ENCODE peak calls at places on chromosomes 2 and 18, in five cellular contexts. W, A, G, N and R are unnamed samples.

GRCh38 chr2:71831208-71831577 is 316.5 kb downstream of the CYP26B1 start:
- DNase-seq in G (no peak), A (no peak), W (no peak), N (no peak), R (no peak)

GRCh38 chr2:8616084-8616419 is 65.8 kb upstream of the ID2 start:
- DNase-seq in N (no peak), W (no peak), G (no peak), A (no peak), R (no peak)

GRCh38 chr2:177285892-177286715 is 21.6 kb upstream of the NFE2L2 start:
- DNase-seq in N (no peak), A (no peak), G (no peak), W (no peak), R (no peak)

GRCh38 chr2:107582487-107582886 is 244.2 kb upstream of the RGPD4 start:
- DNase-seq in G (no peak), N (no peak), W (no peak), A (no peak), R (no peak)

GRCh38 chr2:3267549-3267867 is 110.1 kb downstream of the EIPR1 start:
- DNase-seq in W (no peak), A (no peak), N (no peak), G (no peak), R (no peak)

GRCh38 chr18:71784777-71785176 is 759.4 kb downstream of the CBLN2 start:
- DNase-seq in W (no peak), A (no peak), G (no peak), N (no peak), R (no peak)

GRCh38 chr2:37782721-37783438 is 111.4 kb upstream of the CDC42EP3 start:
- DNase-seq in A (no peak), N (no peak), W (no peak), G (no peak), R (no peak)

GRCh38 chr2:100293341-100294161 is 28.8 kb downstream of the LONRF2 start:
- DNase-seq in W (no peak), G (no peak), A (no peak), N (no peak), R (no peak)

GRCh38 chr18:75211002-75211621 is 515 bp downstream of the TSHZ1 start:
- DNase-seq in N (peak; percentile 56), G (no peak), W (no peak), A (peak; percentile 36), R (peak; percentile 34)

GRCh38 chr2:110732422-110733413 is at the start of gene ACOXL:
- DNase-seq in G (no peak), W (peak; percentile 38), N (no peak), A (no peak), R (no peak)

GRCh38 chr2:73176205-73176880 is 26.0 kb upstream of the NOTO start:
- DNase-seq in A (no peak), G (no peak), N (peak; percentile 46), W (no peak), R (peak; percentile 17)

GRCh38 chr2:179592167-179592936 is 269.1 kb downstream of the ZNF385B start:
- DNase-seq in N (no peak), G (no peak), W (no peak), A (no peak), R (no peak)

GRCh38 chr2:206263959-206264603 is 10.4 kb upstream of the ZDBF2 start:
- DNase-seq in W (no peak), N (no peak), G (no peak), A (no peak), R (no peak)

GRCh38 chr2:210172219-210172575 is 988 bp upstream of the KANSL1L start:
- DNase-seq in N (no peak), W (no peak), A (no peak), G (no peak), R (no peak)

GRCh38 chr2:218399391-218400166 is at the start of gene CTDSP1:
- DNase-seq in W (peak; percentile 97), A (peak; percentile 91), N (peak; percentile 91), G (peak; percentile 81), R (peak; percentile 92)

GRCh38 chr2:55420244-55420713 is 623 bp upstream of the CCDC88A start:
- DNase-seq in N (no peak), A (no peak), G (no peak), W (no peak), R (no peak)

GRCh38 chr2:74119324-74119723 is 28.4 kb downstream of the BOLA3 start:
- DNase-seq in W (no peak), N (no peak), A (no peak), G (no peak), R (no peak)

GRCh38 chr2:120552079-120552478 is 183.6 kb upstream of the GLI2 start:
- DNase-seq in G (no peak), A (no peak), N (no peak), W (no peak), R (no peak)

GRCh38 chr18:45167631-45168225 is 447.5 kb upstream of the SLC14A2 start:
- DNase-seq in N (no peak), G (no peak), W (no peak), A (no peak), R (no peak)

GRCh38 chr2:202373490-202373889 is 2.6 kb upstream of the BMPR2 start:
- DNase-seq in N (no peak), W (no peak), G (no peak), A (no peak), R (no peak)

GRCh38 chr2:172228177-172228785 is 125.6 kb upstream of the DLX2 start:
- DNase-seq in G (no peak), W (no peak), A (no peak), N (no peak), R (no peak)

GRCh38 chr2:238069021-238069709 is 8.4 kb downstream of the SCLY start:
- DNase-seq in N (no peak), G (no peak), A (peak; percentile 35), W (no peak), R (peak; percentile 32)

GRCh38 chr2:114119846-114120348 is 230.0 kb downstream of the ACTR3 start:
- DNase-seq in G (no peak), N (no peak), W (no peak), A (no peak), R (no peak)

GRCh38 chr2:99397251-99397920 is 60.2 kb downstream of the EIF5B start:
- DNase-seq in A (no peak), N (no peak), G (no peak), W (no peak), R (no peak)

GRCh38 chr2:55618649-55619055 is 1.2 kb upstream of the PPP4R3B start:
- DNase-seq in G (peak; percentile 30), W (peak; percentile 58), A (peak; percentile 59), N (peak; percentile 15), R (peak; percentile 69)

GRCh38 chr2:129273266-129274037 is 706.0 kb upstream of the RAB6C start:
- DNase-seq in A (no peak), G (no peak), W (no peak), N (no peak), R (no peak)

GRCh38 chr2:148259674-148260073 is 238.8 kb downstream of the MBD5 start:
- DNase-seq in A (no peak), W (no peak), N (no peak), G (no peak), R (no peak)

GRCh38 chr2:179581605-179582004 is 279.8 kb downstream of the ZNF385B start:
- DNase-seq in A (no peak), N (no peak), W (no peak), G (no peak), R (no peak)

GRCh38 chr2:84862006-84862405 is 18.9 kb downstream of the TRABD2A start:
- DNase-seq in A (no peak), N (no peak), G (no peak), W (no peak), R (no peak)

GRCh38 chr2:149538138-149538833 is 49.3 kb downstream of the MMADHC start:
- DNase-seq in G (no peak), N (no peak), W (no peak), A (no peak), R (no peak)

GRCh38 chr18:78731423-78732032 is 248.1 kb upstream of the SALL3 start:
- DNase-seq in N (no peak), G (no peak), A (no peak), W (no peak), R (no peak)

GRCh38 chr2:14952383-14952782 is 319.9 kb downstream of the LRATD1 start:
- DNase-seq in G (no peak), A (no peak), N (no peak), W (no peak), R (no peak)

GRCh38 chr2:113061241-113061640 is 2.2 kb downstream of the IL36RN start:
- DNase-seq in W (no peak), A (no peak), G (no peak), N (no peak), R (no peak)

GRCh38 chr18:43869451-43870008 is 592.2 kb upstream of the SYT4 start:
- DNase-seq in W (no peak), N (no peak), A (no peak), G (no peak), R (no peak)

GRCh38 chr2:53475766-53476165 is 291.8 kb upstream of the CHAC2 start:
- DNase-seq in G (no peak), N (no peak), W (no peak), A (no peak), R (no peak)

GRCh38 chr2:43158259-43158880 is 68.0 kb downstream of the ZFP36L2 start:
- DNase-seq in G (no peak), W (no peak), A (no peak), N (no peak), R (no peak)

GRCh38 chr2:234031207-234031606 is 19.3 kb upstream of the SPP2 start:
- DNase-seq in W (no peak), G (no peak), N (no peak), A (no peak), R (no peak)

GRCh38 chr2:172970660-172971059 is 105.0 kb upstream of the MAP3K20 start:
- DNase-seq in G (peak; percentile 19), W (no peak), A (peak; percentile 19), N (no peak), R (peak; percentile 19)